ENCODE peak calls at places on chromosomes 2 and 18, in nine cellular contexts. One of them, this sample, is unnamed.

GRCh38 chr2:95315801-95316411 is 18.8 kb downstream of the KCNIP3 start:
- DNase-seq in SHP77: no peak
- DNase-seq in HuH-7.5: no peak
- DNase-seq in activated CD4-positive, alpha-beta T cell treated with anti-CD3 and anti-CD28 coated beads, Interleukin-2, amount 50 U/mL, for 4 hours: no peak
- DNase-seq in NCI-H1092 treated with DMSO at 0.1 percent for 48 hours: no peak
- DNase-seq in BE2C: no peak
- DNase-seq in NCI-H345: no peak
- DNase-seq in effector CD4-positive, alpha-beta T cell: no peak
- DNase-seq in stomach: no peak
- DNase-seq in this sample: no peak

GRCh38 chr2:208820289-208820688 is 413.7 kb downstream of the PTH2R start:
- DNase-seq in NCI-H345: peak
- DNase-seq in BE2C: no peak
- DNase-seq in HuH-7.5: no peak
- DNase-seq in activated CD4-positive, alpha-beta T cell treated with anti-CD3 and anti-CD28 coated beads, Interleukin-2, amount 50 U/mL, for 4 hours: no peak
- DNase-seq in stomach: no peak
- DNase-seq in effector CD4-positive, alpha-beta T cell: no peak
- DNase-seq in NCI-H1092 treated with DMSO at 0.1 percent for 48 hours: peak
- DNase-seq in SHP77: no peak
- DNase-seq in this sample: peak

GRCh38 chr18:69691008-69691760 is 256.5 kb downstream of the CD226 start:
- DNase-seq in effector CD4-positive, alpha-beta T cell: no peak
- DNase-seq in SHP77: no peak
- DNase-seq in stomach: no peak
- DNase-seq in NCI-H1092 treated with DMSO at 0.1 percent for 48 hours: no peak
- DNase-seq in BE2C: no peak
- DNase-seq in HuH-7.5: no peak
- DNase-seq in NCI-H345: no peak
- DNase-seq in activated CD4-positive, alpha-beta T cell treated with anti-CD3 and anti-CD28 coated beads, Interleukin-2, amount 50 U/mL, for 4 hours: no peak
- DNase-seq in this sample: no peak

GRCh38 chr2:96501886-96502810 is 3.0 kb downstream of the NEURL3 start:
- DNase-seq in stomach: no peak
- DNase-seq in HuH-7.5: no peak
- DNase-seq in BE2C: no peak
- DNase-seq in effector CD4-positive, alpha-beta T cell: no peak
- DNase-seq in NCI-H1092 treated with DMSO at 0.1 percent for 48 hours: no peak
- DNase-seq in activated CD4-positive, alpha-beta T cell treated with anti-CD3 and anti-CD28 coated beads, Interleukin-2, amount 50 U/mL, for 4 hours: no peak
- DNase-seq in SHP77: no peak
- DNase-seq in NCI-H345: no peak
- DNase-seq in this sample: no peak

GRCh38 chr2:134550566-134551164 is 168.1 kb downstream of the TMEM163 start:
- DNase-seq in NCI-H1092 treated with DMSO at 0.1 percent for 48 hours: no peak
- DNase-seq in HuH-7.5: no peak
- DNase-seq in BE2C: no peak
- DNase-seq in activated CD4-positive, alpha-beta T cell treated with anti-CD3 and anti-CD28 coated beads, Interleukin-2, amount 50 U/mL, for 4 hours: no peak
- DNase-seq in SHP77: no peak
- DNase-seq in effector CD4-positive, alpha-beta T cell: no peak
- DNase-seq in NCI-H345: no peak
- DNase-seq in stomach: no peak
- DNase-seq in this sample: no peak

GRCh38 chr2:205975082-205975949 is 110.7 kb downstream of the INO80D start:
- DNase-seq in SHP77: no peak
- DNase-seq in HuH-7.5: peak
- DNase-seq in NCI-H345: no peak
- DNase-seq in BE2C: no peak
- DNase-seq in NCI-H1092 treated with DMSO at 0.1 percent for 48 hours: no peak
- DNase-seq in stomach: peak
- DNase-seq in effector CD4-positive, alpha-beta T cell: no peak
- DNase-seq in activated CD4-positive, alpha-beta T cell treated with anti-CD3 and anti-CD28 coated beads, Interleukin-2, amount 50 U/mL, for 4 hours: no peak
- DNase-seq in this sample: no peak

GRCh38 chr2:150167711-150168110 is 319.8 kb downstream of the RND3 start:
- DNase-seq in stomach: no peak
- DNase-seq in SHP77: no peak
- DNase-seq in NCI-H345: no peak
- DNase-seq in HuH-7.5: no peak
- DNase-seq in activated CD4-positive, alpha-beta T cell treated with anti-CD3 and anti-CD28 coated beads, Interleukin-2, amount 50 U/mL, for 4 hours: no peak
- DNase-seq in effector CD4-positive, alpha-beta T cell: no peak
- DNase-seq in BE2C: no peak
- DNase-seq in NCI-H1092 treated with DMSO at 0.1 percent for 48 hours: no peak
- DNase-seq in this sample: no peak

GRCh38 chr2:26559044-26559405 is 81.1 kb upstream of the OTOF start:
- DNase-seq in HuH-7.5: no peak
- DNase-seq in stomach: no peak
- DNase-seq in SHP77: no peak
- DNase-seq in activated CD4-positive, alpha-beta T cell treated with anti-CD3 and anti-CD28 coated beads, Interleukin-2, amount 50 U/mL, for 4 hours: no peak
- DNase-seq in effector CD4-positive, alpha-beta T cell: no peak
- DNase-seq in BE2C: no peak
- DNase-seq in NCI-H1092 treated with DMSO at 0.1 percent for 48 hours: no peak
- DNase-seq in NCI-H345: no peak
- DNase-seq in this sample: no peak

GRCh38 chr2:86274918-86275275 is 62.5 kb downstream of the REEP1 start:
- DNase-seq in stomach: peak
- DNase-seq in HuH-7.5: peak
- DNase-seq in effector CD4-positive, alpha-beta T cell: no peak
- DNase-seq in NCI-H345: peak
- DNase-seq in activated CD4-positive, alpha-beta T cell treated with anti-CD3 and anti-CD28 coated beads, Interleukin-2, amount 50 U/mL, for 4 hours: no peak
- DNase-seq in BE2C: peak
- DNase-seq in NCI-H1092 treated with DMSO at 0.1 percent for 48 hours: peak
- DNase-seq in SHP77: peak
- DNase-seq in this sample: peak

GRCh38 chr2:25165992-25166618 is 2.3 kb downstream of the POMC start:
- DNase-seq in stomach: peak
- DNase-seq in HuH-7.5: peak
- DNase-seq in BE2C: peak
- DNase-seq in activated CD4-positive, alpha-beta T cell treated with anti-CD3 and anti-CD28 coated beads, Interleukin-2, amount 50 U/mL, for 4 hours: peak
- DNase-seq in NCI-H345: peak
- DNase-seq in SHP77: peak
- DNase-seq in NCI-H1092 treated with DMSO at 0.1 percent for 48 hours: peak
- DNase-seq in effector CD4-positive, alpha-beta T cell: peak
- DNase-seq in this sample: peak

GRCh38 chr2:134347756-134348155 is 93.9 kb downstream of the MGAT5 start:
- DNase-seq in BE2C: no peak
- DNase-seq in activated CD4-positive, alpha-beta T cell treated with anti-CD3 and anti-CD28 coated beads, Interleukin-2, amount 50 U/mL, for 4 hours: no peak
- DNase-seq in effector CD4-positive, alpha-beta T cell: no peak
- DNase-seq in HuH-7.5: no peak
- DNase-seq in SHP77: no peak
- DNase-seq in NCI-H345: no peak
- DNase-seq in stomach: no peak
- DNase-seq in NCI-H1092 treated with DMSO at 0.1 percent for 48 hours: no peak
- DNase-seq in this sample: no peak

This sample was measured in COR-L47.